ENCODE peak calls at places on chromosomes 13 and 19, in five cellular contexts. S is stimulated activated CD4-positive, alpha-beta T cell treated with anti-CD3 and anti-CD28 coated beads, Interleukin-1b, Interleukin-23, amount 100 ng/mL, for 24 hours; B is EL; H is progenitor cell of endocrine pancreas; A is HAP-1. P is an unnamed sample.
A peak's percentile ranks its signal among the peaks of the same experiment; 100 is the strongest.

GRCh38 chr13:38685974-38686571 is 804 bp upstream of the FREM2 start:
- DNase-seq in S (no peak), A (peak; percentile 85), B (peak; percentile 13), H (peak; percentile 14), P (no peak)

GRCh38 chr19:56547535-56547934 is 8.8 kb downstream of the ZFP28 start:
- DNase-seq in S (no peak), B (no peak), H (no peak), A (no peak), P (no peak)

GRCh38 chr19:44807652-44808462 is 1.0 kb upstream of the BCAM start:
- DNase-seq in A (peak; percentile 55), B (peak; percentile 66), S (no peak), H (peak; percentile 73), P (peak; percentile 53)

GRCh38 chr19:39731685-39732084 is 6.1 kb downstream of the CLC start:
- DNase-seq in H (no peak), S (no peak), B (no peak), A (no peak), P (no peak)

GRCh38 chr19:7515471-7516226 is at the start of gene ZNF358:
- DNase-seq in S (no peak), B (peak; percentile 67), H (peak; percentile 63), A (peak; percentile 92), P (no peak)

GRCh38 chr19:1406496-1406817 is 929 bp upstream of the DAZAP1 start:
- DNase-seq in H (no peak), A (no peak), B (no peak), S (no peak), P (no peak)

GRCh38 chr13:112510987-112511715 is 76.8 kb downstream of the TUBGCP3 start:
- DNase-seq in S (no peak), A (no peak), B (peak; percentile 13), H (no peak), P (no peak)

GRCh38 chr13:61727714-61728275 is 312.1 kb upstream of the PCDH20 start:
- DNase-seq in S (no peak), H (no peak), A (no peak), B (no peak), P (no peak)

GRCh38 chr19:4234862-4235201 is 5.5 kb downstream of the EBI3 start:
- DNase-seq in S (no peak), H (no peak), A (no peak), B (no peak), P (no peak)

GRCh38 chr13:23871616-23872220 is 17.5 kb downstream of the MIPEP start:
- DNase-seq in S (no peak), B (peak; percentile 32), A (no peak), H (no peak), P (no peak)